ENCODE peak calls at places on chromosomes 16 and 17, in five cellular contexts. C, G, Q, W and A are unnamed samples.

GRCh38 chr16:5468488-5468887 is 370.9 kb upstream of the EEF2KMT start:
- DNase-seq in C (no peak), G (no peak), Q (no peak), W (no peak), A (no peak)

GRCh38 chr16:15775663-15776304 is 81.0 kb downstream of the MYH11 start:
- DNase-seq in C (no peak), G (no peak), Q (no peak), W (no peak), A (no peak)

GRCh38 chr17:73720187-73720834 is 76.1 kb upstream of the SDK2 start:
- DNase-seq in C (no peak), G (no peak), Q (no peak), W (no peak), A (no peak)

GRCh38 chr17:13967416-13967815 is 101.9 kb upstream of the COX10 start:
- DNase-seq in C (no peak), G (no peak), Q (no peak), W (no peak), A (no peak)

GRCh38 chr16:15857779-15858560 is 1.1 kb upstream of the MYH11 start:
- DNase-seq in C (no peak), G (no peak), Q (no peak), W (peak), A (no peak)

GRCh38 chr17:76134911-76135809 is 5.9 kb downstream of the FOXJ1 start:
- DNase-seq in C (no peak), G (no peak), Q (no peak), W (no peak), A (no peak)

GRCh38 chr17:5047446-5047845 is 12.2 kb upstream of the SLC52A1 start:
- DNase-seq in C (no peak), G (no peak), Q (no peak), W (no peak), A (no peak)

GRCh38 chr16:27311449-27311831 is 2.3 kb upstream of the IL4R start:
- DNase-seq in C (no peak), G (no peak), Q (no peak), W (no peak), A (no peak)

GRCh38 chr16:24255446-24256352 is at the start of gene CACNG3:
- DNase-seq in C (peak), G (no peak), Q (no peak), W (peak), A (no peak)

GRCh38 chr17:78658281-78658785 is 81.1 kb upstream of the DNAH17 start:
- DNase-seq in C (no peak), G (no peak), Q (no peak), W (no peak), A (no peak)

GRCh38 chr17:76382305-76382802 is 2.1 kb upstream of the SPHK1 start:
- DNase-seq in C (no peak), G (no peak), Q (no peak), W (no peak), A (no peak)

GRCh38 chr16:85395913-85396878 is 216.9 kb upstream of the GSE1 start:
- DNase-seq in C (no peak), G (no peak), Q (no peak), W (no peak), A (no peak)

GRCh38 chr17:17779015-17779611 is 57.7 kb downstream of the SREBF1 start:
- DNase-seq in C (no peak), G (no peak), Q (no peak), W (no peak), A (no peak)